ENCODE peak calls at places on chromosomes 2 and 18, in eight cellular contexts. One of them, this sample, is unnamed. For H3K9me3, the result is how much of the 10 kb centered on the place peaks cover.

GRCh38 chr2:143937563-143938346 is 582.2 kb downstream of the ZEB2 start:
- DNase-seq in NT2/D1: no peak
- DNase-seq in neural progenitor cell: no peak
- DNase-seq in GM23248: peak
- DNase-seq in kidney: peak
- DNase-seq in fibroblast of lung: peak
- DNase-seq in endothelial cell of umbilical vein: peak
- DNase-seq in K562: no peak
- DNase-seq in this sample: peak

GRCh38 chr2:20838016-20838415 is 15.1 kb upstream of the LDAH start:
- DNase-seq in NT2/D1: no peak
- DNase-seq in neural progenitor cell: no peak
- DNase-seq in GM23248: no peak
- DNase-seq in kidney: no peak
- DNase-seq in fibroblast of lung: no peak
- DNase-seq in endothelial cell of umbilical vein: no peak
- DNase-seq in K562: no peak
- DNase-seq in this sample: no peak

GRCh38 chr2:222364280-222364895 is 60.0 kb upstream of the SGPP2 start:
- DNase-seq in NT2/D1: no peak
- DNase-seq in neural progenitor cell: no peak
- DNase-seq in GM23248: peak
- DNase-seq in kidney: no peak
- DNase-seq in fibroblast of lung: no peak
- DNase-seq in endothelial cell of umbilical vein: peak
- DNase-seq in K562: no peak
- DNase-seq in this sample: peak

GRCh38 chr2:64658269-64658668 is 4.6 kb upstream of the SERTAD2 start:
- DNase-seq in NT2/D1: no peak
- DNase-seq in neural progenitor cell: no peak
- DNase-seq in GM23248: no peak
- DNase-seq in kidney: no peak
- DNase-seq in fibroblast of lung: no peak
- DNase-seq in endothelial cell of umbilical vein: no peak
- DNase-seq in K562: no peak
- DNase-seq in this sample: no peak

GRCh38 chr2:101241158-101241557 is 11.5 kb upstream of the CNOT11 start:
- DNase-seq in NT2/D1: no peak
- DNase-seq in neural progenitor cell: no peak
- DNase-seq in GM23248: no peak
- DNase-seq in kidney: no peak
- DNase-seq in fibroblast of lung: no peak
- DNase-seq in endothelial cell of umbilical vein: no peak
- DNase-seq in K562: no peak
- DNase-seq in this sample: no peak

GRCh38 chr2:70511986-70512729 is 41.5 kb downstream of the TGFA start:
- DNase-seq in NT2/D1: no peak
- DNase-seq in neural progenitor cell: no peak
- DNase-seq in GM23248: peak
- DNase-seq in kidney: no peak
- DNase-seq in fibroblast of lung: no peak
- DNase-seq in endothelial cell of umbilical vein: no peak
- DNase-seq in K562: no peak
- DNase-seq in this sample: no peak

GRCh38 chr2:47172156-47172921 is 17.2 kb upstream of the STPG4 start:
- DNase-seq in NT2/D1: no peak
- DNase-seq in neural progenitor cell: no peak
- DNase-seq in GM23248: peak
- DNase-seq in kidney: no peak
- DNase-seq in fibroblast of lung: no peak
- DNase-seq in endothelial cell of umbilical vein: peak
- DNase-seq in K562: no peak
- DNase-seq in this sample: no peak

GRCh38 chr2:227413371-227413770 is 25.6 kb upstream of the SCYGR1 start:
- DNase-seq in NT2/D1: no peak
- DNase-seq in neural progenitor cell: no peak
- DNase-seq in GM23248: no peak
- DNase-seq in kidney: no peak
- DNase-seq in fibroblast of lung: no peak
- DNase-seq in endothelial cell of umbilical vein: no peak
- DNase-seq in K562: no peak
- DNase-seq in this sample: no peak

GRCh38 chr2:172408143-172408766 is 19.1 kb upstream of the ITGA6 start:
- DNase-seq in NT2/D1: no peak
- DNase-seq in neural progenitor cell: peak
- DNase-seq in GM23248: no peak
- DNase-seq in kidney: no peak
- DNase-seq in fibroblast of lung: no peak
- DNase-seq in endothelial cell of umbilical vein: peak
- DNase-seq in K562: no peak
- DNase-seq in this sample: no peak

GRCh38 chr2:84297155-84297554 is 161.9 kb downstream of the SUCLG1 start:
- DNase-seq in NT2/D1: peak
- DNase-seq in neural progenitor cell: no peak
- DNase-seq in GM23248: no peak
- DNase-seq in kidney: no peak
- DNase-seq in fibroblast of lung: no peak
- DNase-seq in endothelial cell of umbilical vein: no peak
- DNase-seq in K562: no peak
- DNase-seq in this sample: no peak

GRCh38 chr2:224210495-224211472 is 171.7 kb upstream of the SERPINE2 start:
- DNase-seq in NT2/D1: no peak
- DNase-seq in neural progenitor cell: no peak
- DNase-seq in GM23248: peak
- DNase-seq in kidney: no peak
- DNase-seq in fibroblast of lung: no peak
- DNase-seq in endothelial cell of umbilical vein: no peak
- DNase-seq in K562: no peak
- DNase-seq in this sample: peak

GRCh38 chr2:3603536-3604206 is 8.8 kb downstream of the COLEC11 start:
- DNase-seq in NT2/D1: no peak
- DNase-seq in neural progenitor cell: no peak
- DNase-seq in GM23248: no peak
- DNase-seq in kidney: peak
- DNase-seq in fibroblast of lung: no peak
- DNase-seq in endothelial cell of umbilical vein: no peak
- DNase-seq in K562: no peak
- DNase-seq in this sample: no peak

GRCh38 chr2:61177727-61178549 is 15.9 kb downstream of the C2orf74 start:
- DNase-seq in NT2/D1: no peak
- DNase-seq in neural progenitor cell: no peak
- DNase-seq in GM23248: peak
- DNase-seq in kidney: peak
- DNase-seq in fibroblast of lung: peak
- DNase-seq in endothelial cell of umbilical vein: peak
- DNase-seq in K562: peak
- DNase-seq in this sample: no peak

GRCh38 chr18:67232406-67232805 is 284.1 kb downstream of the DSEL start:
- DNase-seq in NT2/D1: peak
- DNase-seq in neural progenitor cell: no peak
- DNase-seq in GM23248: peak
- DNase-seq in kidney: no peak
- DNase-seq in fibroblast of lung: peak
- DNase-seq in endothelial cell of umbilical vein: peak
- DNase-seq in K562: no peak
- DNase-seq in this sample: peak

GRCh38 chr2:43223412-43224040 is 2.9 kb downstream of the ZFP36L2 start:
- DNase-seq in NT2/D1: no peak
- DNase-seq in neural progenitor cell: no peak
- DNase-seq in GM23248: peak
- DNase-seq in kidney: peak
- DNase-seq in fibroblast of lung: peak
- DNase-seq in endothelial cell of umbilical vein: peak
- DNase-seq in K562: no peak
- DNase-seq in this sample: peak

GRCh38 chr18:12079504-12080237 is 14.0 kb upstream of the ANKRD62 start:
- DNase-seq in NT2/D1: no peak
- DNase-seq in neural progenitor cell: no peak
- DNase-seq in GM23248: peak
- DNase-seq in kidney: no peak
- DNase-seq in fibroblast of lung: peak
- DNase-seq in endothelial cell of umbilical vein: peak
- DNase-seq in K562: no peak
- DNase-seq in this sample: peak

GRCh38 chr2:217783243-217783642 is 219.6 kb downstream of the TNS1 start:
- DNase-seq in NT2/D1: no peak
- DNase-seq in neural progenitor cell: no peak
- DNase-seq in GM23248: no peak
- DNase-seq in kidney: no peak
- DNase-seq in fibroblast of lung: no peak
- DNase-seq in endothelial cell of umbilical vein: no peak
- DNase-seq in K562: no peak
- DNase-seq in this sample: no peak

GRCh38 chr2:26469092-26469710 is 8.7 kb downstream of the OTOF start:
- DNase-seq in NT2/D1: peak
- DNase-seq in neural progenitor cell: peak
- DNase-seq in GM23248: peak
- DNase-seq in kidney: peak
- DNase-seq in fibroblast of lung: peak
- DNase-seq in endothelial cell of umbilical vein: peak
- DNase-seq in K562: peak
- DNase-seq in this sample: peak

GRCh38 chr2:9373047-9373446 is 50.3 kb downstream of the ITGB1BP1 start:
- DNase-seq in NT2/D1: no peak
- DNase-seq in neural progenitor cell: no peak
- DNase-seq in GM23248: no peak
- DNase-seq in kidney: peak
- DNase-seq in fibroblast of lung: no peak
- DNase-seq in endothelial cell of umbilical vein: no peak
- DNase-seq in K562: no peak
- DNase-seq in this sample: no peak

GRCh38 chr2:120715356-120715755 is 20.3 kb upstream of the GLI2 start:
- DNase-seq in NT2/D1: no peak
- DNase-seq in neural progenitor cell: no peak
- DNase-seq in GM23248: peak
- DNase-seq in kidney: no peak
- DNase-seq in fibroblast of lung: no peak
- DNase-seq in endothelial cell of umbilical vein: no peak
- DNase-seq in K562: no peak
- DNase-seq in this sample: no peak

GRCh38 chr2:191006297-191006696 is 7.7 kb downstream of the STAT1 start:
- DNase-seq in NT2/D1: no peak
- DNase-seq in neural progenitor cell: no peak
- DNase-seq in GM23248: no peak
- DNase-seq in kidney: no peak
- DNase-seq in fibroblast of lung: no peak
- DNase-seq in endothelial cell of umbilical vein: no peak
- DNase-seq in K562: no peak
- DNase-seq in this sample: no peak

GRCh38 chr2:56210291-56210690 is 26.5 kb downstream of the CCDC85A start:
- DNase-seq in NT2/D1: no peak
- DNase-seq in neural progenitor cell: no peak
- DNase-seq in GM23248: no peak
- DNase-seq in kidney: no peak
- DNase-seq in fibroblast of lung: no peak
- DNase-seq in endothelial cell of umbilical vein: no peak
- DNase-seq in K562: no peak
- DNase-seq in this sample: no peak

GRCh38 chr2:74496997-74497776 is 2.2 kb downstream of the LBX2 start:
- DNase-seq in NT2/D1: no peak
- DNase-seq in neural progenitor cell: no peak
- DNase-seq in GM23248: no peak
- DNase-seq in kidney: no peak
- DNase-seq in fibroblast of lung: no peak
- DNase-seq in endothelial cell of umbilical vein: no peak
- DNase-seq in K562: no peak
- DNase-seq in this sample: no peak

GRCh38 chr2:127275356-127275755 is 18.6 kb downstream of the ERCC3 start:
- DNase-seq in NT2/D1: no peak
- DNase-seq in neural progenitor cell: no peak
- DNase-seq in GM23248: no peak
- DNase-seq in kidney: no peak
- DNase-seq in fibroblast of lung: no peak
- DNase-seq in endothelial cell of umbilical vein: no peak
- DNase-seq in K562: no peak
- DNase-seq in this sample: no peak
- H3K9ac ChIP-seq in NT2/D1: no peak
- H3K9ac ChIP-seq in neural progenitor cell: no peak
- H3K9ac ChIP-seq in GM23248: no peak
- H3K9ac ChIP-seq in kidney: no peak
- H3K9ac ChIP-seq in fibroblast of lung: no peak
- H3K9ac ChIP-seq in endothelial cell of umbilical vein: no peak
- H3K9ac ChIP-seq in K562: no peak
- H3K9ac ChIP-seq in this sample: no peak

GRCh38 chr2:240588669-240589068 is 2.1 kb downstream of the CAPN10 start:
- DNase-seq in NT2/D1: no peak
- DNase-seq in neural progenitor cell: no peak
- DNase-seq in GM23248: no peak
- DNase-seq in kidney: peak
- DNase-seq in fibroblast of lung: no peak
- DNase-seq in endothelial cell of umbilical vein: no peak
- DNase-seq in K562: no peak
- DNase-seq in this sample: no peak

GRCh38 chr2:240586198-240586918 is at the start of gene CAPN10:
- DNase-seq in NT2/D1: peak
- DNase-seq in neural progenitor cell: peak
- DNase-seq in GM23248: peak
- DNase-seq in kidney: peak
- DNase-seq in fibroblast of lung: peak
- DNase-seq in endothelial cell of umbilical vein: peak
- DNase-seq in K562: peak
- DNase-seq in this sample: peak

GRCh38 chr2:240589381-240589780 is 2.8 kb downstream of the CAPN10 start:
- DNase-seq in NT2/D1: no peak
- DNase-seq in neural progenitor cell: no peak
- DNase-seq in GM23248: no peak
- DNase-seq in kidney: peak
- DNase-seq in fibroblast of lung: no peak
- DNase-seq in endothelial cell of umbilical vein: no peak
- DNase-seq in K562: no peak
- DNase-seq in this sample: no peak

GRCh38 chr2:240586919-240587800 is 626 bp downstream of the CAPN10 start:
- DNase-seq in NT2/D1: no peak
- DNase-seq in neural progenitor cell: peak
- DNase-seq in GM23248: peak
- DNase-seq in kidney: peak
- DNase-seq in fibroblast of lung: no peak
- DNase-seq in endothelial cell of umbilical vein: peak
- DNase-seq in K562: no peak
- DNase-seq in this sample: peak

GRCh38 chr2:240588006-240588655 is 1.6 kb downstream of the CAPN10 start:
- DNase-seq in NT2/D1: no peak
- DNase-seq in neural progenitor cell: no peak
- DNase-seq in GM23248: no peak
- DNase-seq in kidney: peak
- DNase-seq in fibroblast of lung: no peak
- DNase-seq in endothelial cell of umbilical vein: no peak
- DNase-seq in K562: no peak
- DNase-seq in this sample: no peak
- H3K4me3 ChIP-seq in NT2/D1: peak
- H3K4me3 ChIP-seq in neural progenitor cell: peak
- H3K4me3 ChIP-seq in GM23248: peak
- H3K4me3 ChIP-seq in kidney: peak
- H3K4me3 ChIP-seq in fibroblast of lung: peak
- H3K4me3 ChIP-seq in endothelial cell of umbilical vein: no peak
- H3K4me3 ChIP-seq in K562: peak
- H3K4me3 ChIP-seq in this sample: peak

GRCh38 chr2:194610297-194610696 is 1046.7 kb upstream of the SLC39A10 start:
- DNase-seq in NT2/D1: no peak
- DNase-seq in neural progenitor cell: no peak
- DNase-seq in GM23248: no peak
- DNase-seq in kidney: no peak
- DNase-seq in fibroblast of lung: no peak
- DNase-seq in endothelial cell of umbilical vein: no peak
- DNase-seq in K562: no peak
- DNase-seq in this sample: no peak
- H3K9me3 ChIP-seq in NT2/D1: under half
- H3K9me3 ChIP-seq in neural progenitor cell: under half
- H3K9me3 ChIP-seq in GM23248: under half
- H3K9me3 ChIP-seq in kidney: under half
- H3K9me3 ChIP-seq in fibroblast of lung: under half
- H3K9me3 ChIP-seq in endothelial cell of umbilical vein: under half
- H3K9me3 ChIP-seq in K562: under half
- H3K9me3 ChIP-seq in this sample: under half

GRCh38 chr2:237214281-237214680 is 128.6 kb downstream of the COPS8 start:
- DNase-seq in NT2/D1: no peak
- DNase-seq in neural progenitor cell: no peak
- DNase-seq in GM23248: no peak
- DNase-seq in kidney: no peak
- DNase-seq in fibroblast of lung: no peak
- DNase-seq in endothelial cell of umbilical vein: no peak
- DNase-seq in K562: no peak
- DNase-seq in this sample: no peak
- H3K9ac ChIP-seq in NT2/D1: no peak
- H3K9ac ChIP-seq in neural progenitor cell: no peak
- H3K9ac ChIP-seq in GM23248: peak
- H3K9ac ChIP-seq in kidney: no peak
- H3K9ac ChIP-seq in fibroblast of lung: no peak
- H3K9ac ChIP-seq in endothelial cell of umbilical vein: no peak
- H3K9ac ChIP-seq in K562: no peak
- H3K9ac ChIP-seq in this sample: peak

This sample was measured in adipocyte.